ENCODE peak calls at places on chromosomes 5 and 9, in ten cellular contexts. A is NCI-H510A; E is endothelial cell; J is mesendoderm; F is stimulated activated CD8-positive, alpha-beta memory T cell treated with anti-CD3 and anti-CD28 coated beads, Interleukin-12 subunit alpha, Interleukin-12 subunit beta, amount 100 ng/mL, for 1 hour; L is testis; V is ELR; M is memory B cell; R is central memory CD4-positive, alpha-beta T cell; D is transverse colon. K is an unnamed sample.

GRCh38 chr5:98064118-98064517 is 709.3 kb upstream of the RGMB start:
- DNase-seq in A (no peak), F (no peak), M (no peak), E (no peak), L (no peak), J (no peak), V (no peak), R (no peak), D (no peak), K (no peak)

GRCh38 chr9:114263853-114264510 is 58.9 kb upstream of the ORM1 start:
- DNase-seq in V (no peak), E (peak), D (no peak), L (peak), F (no peak), J (peak), R (no peak), A (no peak), M (no peak), K (no peak)

GRCh38 chr5:77259479-77259878 is 49.0 kb downstream of the PDE8B start:
- DNase-seq in J (no peak), V (peak), E (no peak), R (no peak), M (no peak), L (no peak), A (no peak), D (no peak), F (no peak), K (no peak)

GRCh38 chr5:67405755-67406154 is 209.2 kb upstream of the CD180 start:
- DNase-seq in D (no peak), M (no peak), A (no peak), V (no peak), L (no peak), J (no peak), E (no peak), R (no peak), F (no peak), K (no peak)

GRCh38 chr5:81787843-81788242 is 36.9 kb upstream of the SSBP2 start:
- DNase-seq in V (peak), A (no peak), J (peak), E (no peak), L (peak), R (no peak), M (no peak), F (no peak), D (peak), K (no peak)

GRCh38 chr9:14941487-14941886 is 31.3 kb upstream of the FREM1 start:
- DNase-seq in A (no peak), V (no peak), L (no peak), E (no peak), J (no peak), F (no peak), M (no peak), D (no peak), R (no peak), K (no peak)

GRCh38 chr5:982377-983237 is 26.0 kb upstream of the NKD2 start:
- DNase-seq in E (peak), J (peak), M (no peak), V (no peak), F (no peak), A (no peak), D (no peak), L (no peak), R (no peak), K (no peak)

GRCh38 chr9:107283621-107284616 is 840 bp downstream of the RAD23B start:
- DNase-seq in R (peak), V (peak), E (peak), L (peak), F (peak), M (no peak), D (peak), A (peak), J (peak), K (peak)

GRCh38 chr5:133754575-133755169 is 142.3 kb upstream of the FSTL4 start:
- DNase-seq in E (peak), J (peak), L (peak), A (no peak), M (no peak), V (peak), F (no peak), D (peak), R (no peak), K (peak)

GRCh38 chr9:131072107-131072870 is 24.0 kb upstream of the AIF1L start:
- DNase-seq in A (no peak), J (no peak), R (no peak), V (no peak), L (no peak), M (no peak), D (no peak), F (no peak), E (no peak), K (no peak)

GRCh38 chr5:33641722-33642505 is 201.1 kb downstream of the TARS1 start:
- DNase-seq in J (peak), M (no peak), F (no peak), A (no peak), R (peak), L (no peak), E (no peak), D (no peak), V (no peak), K (no peak)

GRCh38 chr5:177470759-177471536 is 2.5 kb downstream of the DBN1 start:
- DNase-seq in E (no peak), V (peak), D (no peak), L (no peak), R (no peak), M (no peak), F (no peak), A (no peak), J (peak), K (no peak)

GRCh38 chr9:127877566-127877998 is at the start of gene AK1:
- DNase-seq in E (peak), F (no peak), V (peak), A (peak), M (no peak), L (peak), J (peak), D (peak), R (no peak), K (no peak)

GRCh38 chr5:145203193-145203592 is 631.9 kb downstream of the PRELID2 start:
- DNase-seq in J (no peak), L (no peak), M (no peak), E (no peak), F (no peak), R (no peak), A (no peak), V (peak), D (no peak), K (no peak)

GRCh38 chr5:129904667-129905466 is 602 bp downstream of the CHSY3 start:
- DNase-seq in R (no peak), E (peak), V (peak), D (peak), F (no peak), L (peak), M (no peak), A (no peak), J (no peak), K (no peak)

GRCh38 chr9:23380821-23381220 is 445.2 kb downstream of the ELAVL2 start:
- DNase-seq in L (no peak), V (no peak), J (no peak), E (no peak), A (no peak), M (no peak), D (no peak), R (no peak), F (no peak), K (no peak)

GRCh38 chr9:4987996-4988421 is 2.9 kb downstream of the JAK2 start:
- DNase-seq in E (peak), A (no peak), R (peak), F (peak), L (peak), D (peak), M (peak), J (peak), V (peak), K (no peak)

GRCh38 chr9:120612218-120612617 is 32.3 kb upstream of the CDK5RAP2 start:
- DNase-seq in J (peak), A (no peak), E (no peak), F (no peak), R (no peak), M (no peak), V (peak), L (no peak), D (no peak), K (no peak)

GRCh38 chr5:99105216-99105615 is 176.4 kb upstream of the CHD1 start:
- DNase-seq in F (no peak), E (no peak), J (no peak), M (no peak), R (no peak), V (no peak), L (no peak), A (no peak), D (no peak), K (no peak)

GRCh38 chr5:127810014-127810413 is 106.8 kb downstream of the CCDC192 start:
- DNase-seq in L (no peak), D (no peak), R (no peak), J (no peak), A (no peak), E (no peak), V (no peak), F (no peak), M (no peak), K (no peak)

GRCh38 chr5:15007549-15008142 is 136.1 kb upstream of the ANKH start:
- DNase-seq in A (no peak), V (no peak), R (no peak), J (no peak), E (no peak), D (no peak), L (no peak), F (no peak), M (no peak), K (no peak)

GRCh38 chr5:106780355-106780754 is 890.4 kb downstream of the EFNA5 start:
- DNase-seq in J (no peak), A (peak), F (no peak), V (no peak), D (no peak), E (no peak), L (no peak), R (no peak), M (no peak), K (no peak)

GRCh38 chr9:109101810-109102209 is 17.9 kb downstream of the TMEM245 start:
- DNase-seq in J (no peak), L (no peak), D (no peak), E (no peak), V (peak), R (peak), F (no peak), A (no peak), M (no peak), K (no peak)

GRCh38 chr5:154403776-154404387 is 41.9 kb upstream of the SAP30L start:
- DNase-seq in F (no peak), A (no peak), M (no peak), L (peak), D (no peak), V (no peak), R (no peak), J (no peak), E (no peak), K (no peak)

GRCh38 chr5:41773799-41774198 is 96.4 kb downstream of the OXCT1 start:
- DNase-seq in F (no peak), R (no peak), M (no peak), A (no peak), J (no peak), L (no peak), V (no peak), D (no peak), E (no peak), K (no peak)

GRCh38 chr5:19866088-19866446 is 121.9 kb downstream of the CDH18 start:
- DNase-seq in L (no peak), J (no peak), F (no peak), R (no peak), A (no peak), M (no peak), V (no peak), E (no peak), D (no peak), K (no peak)

GRCh38 chr5:68415177-68416085 is 199.9 kb downstream of the PIK3R1 start:
- DNase-seq in V (peak), D (no peak), R (no peak), M (no peak), E (no peak), A (no peak), J (peak), L (no peak), F (no peak), K (no peak)

GRCh38 chr5:180330270-180330648 is 22.9 kb downstream of the GFPT2 start:
- DNase-seq in V (no peak), D (no peak), R (no peak), L (no peak), F (no peak), J (no peak), M (no peak), A (no peak), E (no peak), K (no peak)